ENCODE peak calls at places on chromosomes 6 and 20, in five cellular contexts. One of them, this sample, is unnamed.

GRCh38 chr20:47735412-47736400 is 49.6 kb downstream of the SULF2 start:
- DNase-seq in H9: no peak
- DNase-seq in neuronal stem cell: no peak
- DNase-seq in mesenchymal stem cell: peak
- DNase-seq in IMR-90: no peak
- DNase-seq in this sample: no peak

GRCh38 chr6:139376604-139377218 is 2.3 kb upstream of the CITED2 start:
- DNase-seq in mesenchymal stem cell: peak
- DNase-seq in IMR-90: peak
- DNase-seq in H9: no peak
- DNase-seq in neuronal stem cell: no peak
- DNase-seq in this sample: peak

GRCh38 chr6:168468046-168468445 is 27.1 kb downstream of the SMOC2 start:
- DNase-seq in mesenchymal stem cell: no peak
- DNase-seq in H9: no peak
- DNase-seq in IMR-90: no peak
- DNase-seq in neuronal stem cell: no peak
- DNase-seq in this sample: no peak

GRCh38 chr20:34553366-34553867 is 5.1 kb upstream of the MAP1LC3A start:
- DNase-seq in neuronal stem cell: no peak
- DNase-seq in H9: no peak
- DNase-seq in IMR-90: no peak
- DNase-seq in mesenchymal stem cell: no peak
- DNase-seq in this sample: no peak

GRCh38 chr6:81792826-81793225 is 40.3 kb upstream of the TENT5A start:
- DNase-seq in H9: no peak
- DNase-seq in IMR-90: no peak
- DNase-seq in mesenchymal stem cell: no peak
- DNase-seq in neuronal stem cell: no peak
- DNase-seq in this sample: no peak

GRCh38 chr6:99609839-99610489 is 3.3 kb downstream of the PRDM13 start:
- DNase-seq in neuronal stem cell: no peak
- DNase-seq in mesenchymal stem cell: no peak
- DNase-seq in H9: no peak
- DNase-seq in IMR-90: no peak
- DNase-seq in this sample: no peak

GRCh38 chr20:19205999-19206398 is 6.4 kb upstream of the SLC24A3 start:
- DNase-seq in H9: peak
- DNase-seq in neuronal stem cell: peak
- DNase-seq in IMR-90: peak
- DNase-seq in mesenchymal stem cell: peak
- DNase-seq in this sample: peak

GRCh38 chr20:33339515-33340058 is 56.6 kb downstream of the BPIFB1 start:
- DNase-seq in mesenchymal stem cell: no peak
- DNase-seq in IMR-90: no peak
- DNase-seq in neuronal stem cell: no peak
- DNase-seq in H9: no peak
- DNase-seq in this sample: peak

GRCh38 chr6:75932067-75932466 is 140.4 kb downstream of the IMPG1 start:
- DNase-seq in H9: peak
- DNase-seq in mesenchymal stem cell: peak
- DNase-seq in IMR-90: peak
- DNase-seq in neuronal stem cell: peak
- DNase-seq in this sample: peak

GRCh38 chr6:159152014-159152413 is 17.2 kb upstream of the FNDC1 start:
- DNase-seq in H9: no peak
- DNase-seq in IMR-90: peak
- DNase-seq in mesenchymal stem cell: no peak
- DNase-seq in neuronal stem cell: no peak
- DNase-seq in this sample: peak

GRCh38 chr6:134853111-134854055 is 96.5 kb downstream of the ALDH8A1 start:
- DNase-seq in IMR-90: peak
- DNase-seq in mesenchymal stem cell: no peak
- DNase-seq in H9: no peak
- DNase-seq in neuronal stem cell: no peak
- DNase-seq in this sample: no peak

GRCh38 chr20:33674294-33675126 is at the start of gene NECAB3:
- DNase-seq in H9: peak
- DNase-seq in mesenchymal stem cell: peak
- DNase-seq in IMR-90: peak
- DNase-seq in neuronal stem cell: peak
- DNase-seq in this sample: peak

GRCh38 chr6:36817864-36818263 is 21.4 kb downstream of the CPNE5 start:
- DNase-seq in mesenchymal stem cell: no peak
- DNase-seq in neuronal stem cell: no peak
- DNase-seq in IMR-90: peak
- DNase-seq in H9: no peak
- DNase-seq in this sample: no peak

GRCh38 chr6:45538636-45539035 is 160.9 kb upstream of the SUPT3H start:
- DNase-seq in mesenchymal stem cell: peak
- DNase-seq in IMR-90: no peak
- DNase-seq in H9: no peak
- DNase-seq in neuronal stem cell: no peak
- DNase-seq in this sample: no peak

GRCh38 chr6:106281661-106282060 is 43.9 kb downstream of the ATG5 start:
- DNase-seq in H9: no peak
- DNase-seq in mesenchymal stem cell: peak
- DNase-seq in neuronal stem cell: no peak
- DNase-seq in IMR-90: no peak
- DNase-seq in this sample: no peak

GRCh38 chr20:18019068-18019467 is 38.6 kb downstream of the OVOL2 start:
- DNase-seq in IMR-90: peak
- DNase-seq in H9: peak
- DNase-seq in mesenchymal stem cell: peak
- DNase-seq in neuronal stem cell: no peak
- DNase-seq in this sample: peak

GRCh38 chr6:355373-355772 is 36.2 kb upstream of the IRF4 start:
- DNase-seq in H9: no peak
- DNase-seq in mesenchymal stem cell: no peak
- DNase-seq in neuronal stem cell: no peak
- DNase-seq in IMR-90: no peak
- DNase-seq in this sample: no peak

GRCh38 chr6:16966821-16967817 is 134.7 kb upstream of the STMND1 start:
- DNase-seq in H9: no peak
- DNase-seq in mesenchymal stem cell: no peak
- DNase-seq in IMR-90: no peak
- DNase-seq in neuronal stem cell: no peak
- DNase-seq in this sample: no peak

GRCh38 chr6:37990762-37991525 is 171.4 kb downstream of the ZFAND3 start:
- DNase-seq in H9: no peak
- DNase-seq in IMR-90: peak
- DNase-seq in mesenchymal stem cell: peak
- DNase-seq in neuronal stem cell: peak
- DNase-seq in this sample: peak

GRCh38 chr20:44138859-44139258 is 48.1 kb downstream of the JPH2 start:
- DNase-seq in H9: no peak
- DNase-seq in IMR-90: no peak
- DNase-seq in mesenchymal stem cell: no peak
- DNase-seq in neuronal stem cell: no peak
- DNase-seq in this sample: no peak

GRCh38 chr6:18397701-18398100 is 10.6 kb downstream of the RNF144B start:
- DNase-seq in IMR-90: no peak
- DNase-seq in mesenchymal stem cell: no peak
- DNase-seq in neuronal stem cell: no peak
- DNase-seq in H9: no peak
- DNase-seq in this sample: no peak

GRCh38 chr6:25278914-25279747 is at the start of gene CARMIL1:
- DNase-seq in neuronal stem cell: peak
- DNase-seq in IMR-90: peak
- DNase-seq in H9: peak
- DNase-seq in mesenchymal stem cell: peak
- DNase-seq in this sample: peak

GRCh38 chr6:36545767-36546663 is 1.3 kb downstream of the STK38 start:
- DNase-seq in neuronal stem cell: no peak
- DNase-seq in H9: no peak
- DNase-seq in mesenchymal stem cell: peak
- DNase-seq in IMR-90: peak
- DNase-seq in this sample: peak

GRCh38 chr6:86961432-86962200 is 24.3 kb downstream of the HTR1E start:
- DNase-seq in H9: no peak
- DNase-seq in IMR-90: no peak
- DNase-seq in mesenchymal stem cell: no peak
- DNase-seq in neuronal stem cell: no peak
- DNase-seq in this sample: no peak

GRCh38 chr20:32189691-32190607 is 17.6 kb downstream of the PLAGL2 start:
- DNase-seq in neuronal stem cell: peak
- DNase-seq in H9: peak
- DNase-seq in IMR-90: peak
- DNase-seq in mesenchymal stem cell: peak
- DNase-seq in this sample: peak

GRCh38 chr6:137980777-137981176 is 113.7 kb downstream of the TNFAIP3 start:
- DNase-seq in neuronal stem cell: no peak
- DNase-seq in H9: no peak
- DNase-seq in mesenchymal stem cell: no peak
- DNase-seq in IMR-90: no peak
- DNase-seq in this sample: no peak

GRCh38 chr6:167699141-167700036 is 127.3 kb upstream of the AFDN start:
- DNase-seq in mesenchymal stem cell: peak
- DNase-seq in H9: no peak
- DNase-seq in IMR-90: no peak
- DNase-seq in neuronal stem cell: no peak
- DNase-seq in this sample: peak

GRCh38 chr6:111985202-111985731 is 68.6 kb upstream of the CCN6 start:
- DNase-seq in H9: peak
- DNase-seq in neuronal stem cell: no peak
- DNase-seq in mesenchymal stem cell: peak
- DNase-seq in IMR-90: peak
- DNase-seq in this sample: peak

GRCh38 chr6:36113701-36114100 is 16.6 kb upstream of the MAPK13 start:
- DNase-seq in mesenchymal stem cell: no peak
- DNase-seq in IMR-90: no peak
- DNase-seq in H9: no peak
- DNase-seq in neuronal stem cell: no peak
- DNase-seq in this sample: no peak

GRCh38 chr20:23350855-23351838 is 556 bp downstream of the NXT1 start:
- DNase-seq in neuronal stem cell: no peak
- DNase-seq in mesenchymal stem cell: peak
- DNase-seq in IMR-90: peak
- DNase-seq in H9: peak
- DNase-seq in this sample: peak

GRCh38 chr20:23344336-23344735 is 6.3 kb upstream of the NXT1 start:
- DNase-seq in H9: no peak
- DNase-seq in neuronal stem cell: no peak
- DNase-seq in IMR-90: no peak
- DNase-seq in mesenchymal stem cell: no peak
- DNase-seq in this sample: no peak

GRCh38 chr20:23349338-23350006 is 1.1 kb upstream of the NXT1 start:
- DNase-seq in IMR-90: no peak
- DNase-seq in H9: peak
- DNase-seq in neuronal stem cell: no peak
- DNase-seq in mesenchymal stem cell: no peak
- DNase-seq in this sample: peak

GRCh38 chr20:23350007-23350854 is at the start of gene NXT1:
- DNase-seq in neuronal stem cell: peak
- DNase-seq in H9: peak
- DNase-seq in mesenchymal stem cell: peak
- DNase-seq in IMR-90: peak
- DNase-seq in this sample: peak

GRCh38 chr20:23347791-23348190 is 2.8 kb upstream of the NXT1 start:
- DNase-seq in neuronal stem cell: no peak
- DNase-seq in IMR-90: no peak
- DNase-seq in mesenchymal stem cell: no peak
- DNase-seq in H9: no peak
- DNase-seq in this sample: no peak
- H2BK5ac ChIP-seq in neuronal stem cell: no peak
- H2BK5ac ChIP-seq in IMR-90: no peak
- H2BK5ac ChIP-seq in mesenchymal stem cell: no peak
- H2BK5ac ChIP-seq in H9: no peak
- H2BK5ac ChIP-seq in this sample: no peak

DNA sequence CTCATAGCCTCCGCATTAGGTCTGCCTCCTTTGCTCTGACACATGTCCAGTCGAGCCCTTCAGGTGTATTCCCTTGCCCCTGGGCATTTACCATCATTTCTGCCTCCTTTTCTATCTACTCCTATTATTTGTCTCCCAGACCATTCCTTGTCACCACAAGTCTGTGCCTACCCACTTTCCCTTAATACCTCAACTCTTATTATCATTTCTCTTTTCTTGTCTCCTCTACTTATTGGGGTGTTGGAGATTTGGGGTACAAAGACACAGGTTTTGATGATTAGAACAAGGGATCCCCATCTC is 1.4 kb downstream of the SYNGAP1 start:
- DNase-seq in H9: no peak
- DNase-seq in mesenchymal stem cell: no peak
- DNase-seq in neuronal stem cell: no peak
- DNase-seq in IMR-90: no peak
- DNase-seq in this sample: no peak
- H2BK5ac ChIP-seq in H9: no peak
- H2BK5ac ChIP-seq in mesenchymal stem cell: no peak
- H2BK5ac ChIP-seq in neuronal stem cell: no peak
- H2BK5ac ChIP-seq in IMR-90: no peak
- H2BK5ac ChIP-seq in this sample: no peak

GRCh38 chr6:145838305-145838704 is 23.7 kb upstream of the FBXO30 start:
- DNase-seq in neuronal stem cell: no peak
- DNase-seq in IMR-90: no peak
- DNase-seq in mesenchymal stem cell: no peak
- DNase-seq in H9: no peak
- DNase-seq in this sample: no peak
- H2BK5ac ChIP-seq in neuronal stem cell: no peak
- H2BK5ac ChIP-seq in IMR-90: no peak
- H2BK5ac ChIP-seq in mesenchymal stem cell: no peak
- H2BK5ac ChIP-seq in H9: no peak
- H2BK5ac ChIP-seq in this sample: no peak

GRCh38 chr6:33455051-33455450 is 675 bp downstream of the ZBTB9 start:
- DNase-seq in H9: no peak
- DNase-seq in IMR-90: no peak
- DNase-seq in neuronal stem cell: no peak
- DNase-seq in mesenchymal stem cell: no peak
- DNase-seq in this sample: peak
- H2BK5ac ChIP-seq in H9: no peak
- H2BK5ac ChIP-seq in IMR-90: no peak
- H2BK5ac ChIP-seq in neuronal stem cell: peak
- H2BK5ac ChIP-seq in mesenchymal stem cell: no peak
- H2BK5ac ChIP-seq in this sample: no peak

DNA sequence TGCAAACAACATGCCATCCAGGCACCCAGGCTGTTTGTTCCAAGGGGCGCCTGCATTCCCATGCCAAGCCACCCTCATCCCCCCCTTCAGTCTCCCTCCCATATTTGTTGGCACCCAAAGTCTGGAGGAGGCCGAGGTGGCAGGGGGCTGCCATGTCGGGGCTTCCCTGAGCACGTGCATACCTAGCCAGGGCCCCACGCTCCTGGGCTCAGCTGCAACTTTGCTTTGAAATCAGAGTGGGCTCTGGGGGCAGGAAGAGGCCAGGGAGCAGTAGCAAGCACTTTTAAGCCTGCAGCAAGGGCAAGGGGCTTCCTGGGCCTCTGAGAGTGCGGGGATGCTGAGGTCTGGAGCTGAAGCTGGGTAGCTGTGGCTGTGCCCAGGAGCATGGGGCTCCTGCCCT is 655.9 kb upstream of the EYS start:
- DNase-seq in IMR-90: no peak
- DNase-seq in H9: no peak
- DNase-seq in neuronal stem cell: no peak
- DNase-seq in mesenchymal stem cell: no peak
- DNase-seq in this sample: no peak
- H2BK5ac ChIP-seq in IMR-90: no peak
- H2BK5ac ChIP-seq in H9: no peak
- H2BK5ac ChIP-seq in neuronal stem cell: no peak
- H2BK5ac ChIP-seq in mesenchymal stem cell: no peak
- H2BK5ac ChIP-seq in this sample: no peak